ENCODE peak calls at places on chromosomes 11 and 22, in ten cellular contexts. F is iPS-NIHi11; C is sigmoid colon; A is left lobe of liver; H is nucleus accumbens; J is M059J; R is endodermal cell; E is activated CD4-positive, CD25-positive, alpha-beta regulatory T cell treated with anti-CD3 and anti-CD28 coated beads, Interleukin-2, amount 50 U/mL, for 16 hours; Z is HS-5; L is activated effector memory CD4-positive, alpha-beta T cell treated with Interleukin-2 at 50 U/mL for 16 hours. K is an unnamed sample.

GRCh38 chr11:76626921-76627391 is 43.6 kb downstream of the LRRC32 start:
- DNase-seq in J (peak), Z (no peak), A (peak), C (peak), R (peak), F (no peak), L (no peak), H (no peak), E (peak), K (peak)

GRCh38 chr11:10305964-10306918 is 1.4 kb downstream of the ADM start:
- DNase-seq in H (no peak), L (no peak), A (peak), Z (no peak), J (peak), R (peak), E (no peak), C (no peak), F (no peak), K (peak)

GRCh38 chr11:61415381-61415780 is 14.4 kb downstream of the CPSF7 start:
- DNase-seq in J (no peak), F (no peak), A (no peak), H (no peak), Z (no peak), R (no peak), E (no peak), L (no peak), C (no peak), K (no peak)

GRCh38 chr11:14725150-14725549 is 81.5 kb downstream of the PDE3B start:
- DNase-seq in E (no peak), H (no peak), C (no peak), R (no peak), A (no peak), L (no peak), J (no peak), F (no peak), Z (no peak), K (no peak)

GRCh38 chr11:69356703-69357457 is 62.9 kb downstream of the MYEOV start:
- DNase-seq in A (peak), C (no peak), F (no peak), R (peak), H (no peak), E (no peak), Z (no peak), J (no peak), L (no peak), K (no peak)

GRCh38 chr11:58027341-58027740 is 3.4 kb upstream of the OR6Q1 start:
- DNase-seq in L (no peak), F (no peak), E (no peak), J (peak), Z (peak), A (no peak), R (no peak), C (no peak), H (no peak), K (peak)

GRCh38 chr11:100624346-100624745 is 62.7 kb upstream of the ARHGAP42 start:
- DNase-seq in C (no peak), R (no peak), F (no peak), L (no peak), Z (no peak), H (no peak), E (no peak), A (no peak), J (peak), K (peak)

GRCh38 chr22:31230871-31231621 is 18.9 kb downstream of the LIMK2 start:
- DNase-seq in Z (no peak), H (no peak), F (no peak), R (peak), J (peak), A (peak), L (peak), E (no peak), C (no peak), K (peak)

GRCh38 chr11:12889243-12889642 is 119.9 kb upstream of the RASSF10 start:
- DNase-seq in R (no peak), C (peak), Z (no peak), J (peak), E (no peak), H (no peak), L (no peak), A (no peak), F (no peak), K (peak)

GRCh38 chr22:27029584-27030130 is 372.3 kb downstream of the MIAT start:
- DNase-seq in A (no peak), Z (no peak), C (no peak), L (no peak), H (no peak), E (no peak), F (no peak), J (no peak), R (no peak), K (no peak)

GRCh38 chr11:65556470-65557279 is 1.5 kb downstream of the LTBP3 start:
- DNase-seq in H (no peak), R (no peak), J (peak), C (peak), Z (no peak), A (no peak), F (peak), E (no peak), L (no peak), K (no peak)

GRCh38 chr22:46514592-46515207 is 22.7 kb downstream of the CELSR1 start:
- DNase-seq in C (no peak), L (no peak), R (peak), Z (no peak), J (peak), E (no peak), H (no peak), A (no peak), F (peak), K (peak)

GRCh38 chr11:87493516-87493915 is 455.8 kb downstream of the TMEM135 start:
- DNase-seq in C (no peak), H (no peak), A (no peak), L (no peak), E (no peak), R (peak), Z (no peak), F (peak), J (peak), K (no peak)

GRCh38 chr11:117606807-117607206 is 190.2 kb downstream of the DSCAML1 start:
- DNase-seq in A (no peak), J (no peak), R (no peak), C (no peak), H (no peak), F (no peak), Z (no peak), E (no peak), L (no peak), K (no peak)

GRCh38 chr22:16562711-16563554 is 29.7 kb downstream of the CCT8L2 start:
- DNase-seq in L (no peak), J (no peak), F (no peak), R (no peak), C (no peak), E (no peak), A (no peak), H (no peak), Z (no peak), K (no peak)

K was measured in cardiac fibroblast.